ENCODE peak calls at places on chromosomes 7 and 10, in nine cellular contexts. R is breast epithelium; W is heart left ventricle; Z is CD8-positive, alpha-beta memory T cell; P is esophagus squamous epithelium; J is transverse colon; D is ovary; O is IMR-90; B is neuronal stem cell. C is an unnamed sample. For H3K4me1, the result is how much of the 10 kb centered on the place peaks cover.

GRCh38 chr7:3592438-3593134 is 291.5 kb downstream of the SDK1 start:
- DNase-seq in R (no peak), W (no peak), Z (no peak), P (no peak), J (no peak), D (no peak), O (peak), B (no peak), C (no peak)

GRCh38 chr10:18303851-18304800 is 163.9 kb downstream of the CACNB2 start:
- DNase-seq in R (no peak), W (no peak), Z (no peak), P (no peak), J (no peak), D (peak), O (no peak), B (no peak), C (no peak)

GRCh38 chr10:86848747-86849146 is 92.3 kb downstream of the BMPR1A start:
- DNase-seq in R (no peak), W (no peak), Z (no peak), P (no peak), J (no peak), D (no peak), O (no peak), B (no peak), C (no peak)

GRCh38 chr10:13820591-13821377 is 234.0 kb downstream of the PRPF18 start:
- DNase-seq in R (no peak), W (peak), Z (no peak), P (no peak), J (no peak), D (no peak), O (no peak), B (no peak), C (no peak)

GRCh38 chr10:71213761-71214440 is 1.5 kb downstream of the UNC5B start:
- DNase-seq in R (no peak), W (peak), Z (no peak), P (no peak), J (peak), D (no peak), O (peak), B (no peak), C (no peak)

GRCh38 chr7:139641337-139641992 is 118.0 kb downstream of the CLEC2L start:
- DNase-seq in R (no peak), W (no peak), Z (no peak), P (no peak), J (no peak), D (no peak), O (no peak), B (no peak), C (no peak)

GRCh38 chr10:120455004-120455403 is 2.0 kb upstream of the PLPP4 start:
- DNase-seq in R (no peak), W (no peak), Z (no peak), P (no peak), J (no peak), D (no peak), O (no peak), B (no peak), C (no peak)

GRCh38 chr10:100998183-100998990 is 1.2 kb upstream of the LZTS2 start:
- DNase-seq in R (peak), W (peak), Z (peak), P (no peak), J (peak), D (peak), O (peak), B (no peak), C (peak)

GRCh38 chr7:73520673-73521635 is 1.1 kb downstream of the BAZ1B start:
- DNase-seq in R (no peak), W (peak), Z (no peak), P (no peak), J (no peak), D (no peak), O (peak), B (no peak), C (no peak)

GRCh38 chr7:49324707-49325106 is 400.4 kb downstream of the CDC14C start:
- DNase-seq in R (no peak), W (no peak), Z (no peak), P (no peak), J (no peak), D (no peak), O (no peak), B (no peak), C (no peak)

GRCh38 chr7:68564741-68565140 is 1033.5 kb upstream of the AUTS2 start:
- DNase-seq in R (no peak), W (no peak), Z (no peak), P (no peak), J (no peak), D (no peak), O (no peak), B (no peak), C (no peak)

GRCh38 chr10:63210611-63211196 is 77.6 kb downstream of the NRBF2 start:
- DNase-seq in R (no peak), W (no peak), Z (no peak), P (no peak), J (no peak), D (no peak), O (peak), B (no peak), C (no peak)

GRCh38 chr7:2803755-2804154 is 40.4 kb downstream of the GNA12 start:
- DNase-seq in R (no peak), W (no peak), Z (no peak), P (no peak), J (no peak), D (no peak), O (no peak), B (no peak), C (no peak)

GRCh38 chr10:107163904-107164861 is at the start of gene SORCS1:
- DNase-seq in R (no peak), W (no peak), Z (no peak), P (no peak), J (peak), D (no peak), O (no peak), B (peak), C (no peak)

GRCh38 chr10:71084818-71085126 is 127.6 kb upstream of the UNC5B start:
- DNase-seq in R (no peak), W (no peak), Z (no peak), P (no peak), J (no peak), D (no peak), O (no peak), B (no peak), C (no peak)

GRCh38 chr10:115857856-115858255 is 415.1 kb downstream of the GFRA1 start:
- DNase-seq in R (no peak), W (no peak), Z (no peak), P (no peak), J (no peak), D (no peak), O (no peak), B (no peak), C (no peak)

GRCh38 chr10:44282606-44283300 is 102.1 kb downstream of the CXCL12 start:
- DNase-seq in R (no peak), W (no peak), Z (no peak), P (no peak), J (no peak), D (no peak), O (no peak), B (no peak), C (no peak)

GRCh38 chr7:15780271-15780670 is 93.8 kb upstream of the MEOX2 start:
- DNase-seq in R (no peak), W (no peak), Z (no peak), P (no peak), J (no peak), D (no peak), O (peak), B (no peak), C (no peak)

GRCh38 chr10:14742815-14743214 is 31.9 kb downstream of the FAM107B start:
- DNase-seq in R (no peak), W (no peak), Z (no peak), P (no peak), J (no peak), D (no peak), O (no peak), B (no peak), C (no peak)

GRCh38 chr10:132117636-132118190 is 52.0 kb downstream of the JAKMIP3 start:
- DNase-seq in R (no peak), W (no peak), Z (no peak), P (no peak), J (no peak), D (peak), O (no peak), B (no peak), C (no peak)

GRCh38 chr7:134470864-134471263 is 12.0 kb upstream of the AKR1B1 start:
- DNase-seq in R (no peak), W (no peak), Z (no peak), P (no peak), J (no peak), D (no peak), O (peak), B (no peak), C (no peak)

GRCh38 chr7:106864298-106865081 is 592 bp upstream of the PIK3CG start:
- DNase-seq in R (no peak), W (no peak), Z (no peak), P (no peak), J (no peak), D (no peak), O (no peak), B (no peak), C (peak)

GRCh38 chr10:63665765-63666164 is 144.6 kb downstream of the REEP3 start:
- DNase-seq in R (no peak), W (no peak), Z (no peak), P (no peak), J (no peak), D (no peak), O (peak), B (no peak), C (no peak)

GRCh38 chr10:115050375-115050960 is 42.7 kb upstream of the ATRNL1 start:
- DNase-seq in R (no peak), W (no peak), Z (no peak), P (no peak), J (no peak), D (no peak), O (no peak), B (no peak), C (no peak)

GRCh38 chr7:36441344-36442022 is 51.8 kb downstream of the ANLN start:
- DNase-seq in R (no peak), W (no peak), Z (no peak), P (no peak), J (no peak), D (no peak), O (no peak), B (no peak), C (no peak)

GRCh38 chr10:30437039-30437781 is 3.2 kb downstream of the MAP3K8 start:
- DNase-seq in R (no peak), W (no peak), Z (peak), P (no peak), J (no peak), D (no peak), O (peak), B (no peak), C (peak)

GRCh38 chr7:133642907-133643306 is 390.0 kb downstream of the EXOC4 start:
- DNase-seq in R (no peak), W (no peak), Z (no peak), P (no peak), J (no peak), D (no peak), O (no peak), B (no peak), C (no peak)

GRCh38 chr7:107712025-107712424 is 31.9 kb upstream of the CBLL1 start:
- DNase-seq in R (no peak), W (no peak), Z (no peak), P (no peak), J (no peak), D (no peak), O (no peak), B (no peak), C (no peak)

GRCh38 chr10:122112625-122113160 is 123.7 kb downstream of the TACC2 start:
- DNase-seq in R (peak), W (peak), Z (no peak), P (no peak), J (peak), D (peak), O (peak), B (peak), C (no peak)

GRCh38 chr7:51175316-51175991 is 141.2 kb downstream of the COBL start:
- DNase-seq in R (no peak), W (no peak), Z (no peak), P (no peak), J (no peak), D (no peak), O (no peak), B (no peak), C (no peak)

GRCh38 chr10:77105756-77106155 is 531.9 kb downstream of the KCNMA1 start:
- DNase-seq in R (no peak), W (no peak), Z (no peak), P (no peak), J (no peak), D (no peak), O (peak), B (no peak), C (no peak)

GRCh38 chr7:29105191-29105590 is 41.1 kb downstream of the CPVL start:
- DNase-seq in R (peak), W (no peak), Z (no peak), P (no peak), J (no peak), D (no peak), O (no peak), B (no peak), C (no peak)

DNA sequence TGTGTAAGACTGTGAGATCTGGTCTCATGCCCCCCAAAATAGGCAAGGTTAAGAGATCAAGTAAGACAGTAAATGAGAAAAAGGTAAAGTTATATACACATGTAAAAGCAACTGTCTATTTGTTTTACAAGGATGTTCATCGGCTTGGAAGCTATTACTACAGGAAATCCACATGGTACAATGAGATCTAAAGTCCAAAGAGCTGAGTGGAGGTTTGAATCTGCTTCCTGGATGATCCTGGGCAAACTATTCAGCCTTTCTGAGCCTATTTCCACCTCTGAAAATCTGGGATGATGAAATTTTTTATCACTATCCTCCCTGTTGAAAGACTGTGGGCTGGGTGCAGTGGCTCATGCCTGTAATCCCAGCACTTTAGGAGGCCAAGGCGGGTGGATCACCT is 123.0 kb downstream of the IDE start:
- DNase-seq in R (no peak), W (no peak), Z (no peak), P (no peak), J (no peak), D (no peak), O (no peak), B (no peak), C (no peak)
- H3K4me1 ChIP-seq in R (under half), W (under half), Z (under half), P (under half), J (under half), D (under half), O (under half), B (under half), C (under half)

GRCh38 chr7:114922652-114923402 is 933 bp downstream of the MDFIC start:
- DNase-seq in R (peak), W (peak), Z (peak), P (no peak), J (peak), D (peak), O (peak), B (no peak), C (peak)

GRCh38 chr7:114923403-114923713 is 1.5 kb downstream of the MDFIC start:
- DNase-seq in R (no peak), W (no peak), Z (no peak), P (no peak), J (no peak), D (no peak), O (no peak), B (no peak), C (no peak)

GRCh38 chr7:114921636-114922150 is at the start of gene MDFIC:
- DNase-seq in R (peak), W (peak), Z (peak), P (no peak), J (peak), D (peak), O (no peak), B (no peak), C (peak)

GRCh38 chr7:114924066-114924712 is 2.3 kb downstream of the MDFIC start:
- DNase-seq in R (no peak), W (no peak), Z (no peak), P (no peak), J (no peak), D (no peak), O (no peak), B (no peak), C (no peak)

DNA sequence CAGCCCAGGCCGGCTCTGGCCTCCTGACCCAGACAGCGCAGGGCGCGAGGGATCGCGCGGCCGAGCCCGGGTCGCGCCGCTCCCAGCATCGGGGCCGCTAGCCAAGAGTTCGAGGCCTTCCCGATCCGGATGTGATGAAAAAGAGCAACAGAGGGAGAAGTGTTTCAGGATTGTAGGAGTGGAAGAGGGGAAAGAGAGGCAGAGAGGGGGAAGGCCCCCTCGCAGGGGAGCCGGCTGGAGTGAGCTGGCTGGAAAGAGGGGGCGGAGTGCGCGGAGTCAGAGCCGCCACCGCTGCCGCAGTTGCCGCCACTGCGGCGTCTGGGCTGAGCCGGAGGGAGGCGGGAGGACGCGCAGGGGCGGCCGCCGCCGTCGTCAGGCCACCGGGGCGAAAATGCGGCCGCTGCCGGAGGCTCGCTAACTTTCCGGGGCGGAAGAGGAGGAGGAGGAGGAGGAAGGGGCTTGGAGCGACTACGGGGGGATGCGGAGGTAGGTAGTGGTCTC is 307 bp downstream of the MDFIC start:
- DNase-seq in R (no peak), W (peak), Z (peak), P (no peak), J (peak), D (peak), O (peak), B (peak), C (peak)
- H3K27ac ChIP-seq in R (peak), W (peak), Z (peak), P (peak), J (peak), D (peak), O (peak), B (peak), C (peak)

GRCh38 chr10:61899663-61899996 is 1.9 kb upstream of the ARID5B start:
- DNase-seq in R (no peak), W (no peak), Z (no peak), P (no peak), J (no peak), D (no peak), O (no peak), B (no peak), C (peak)
- H3K4me3 ChIP-seq in R (peak), W (peak), Z (peak), P (peak), J (peak), D (peak), O (peak), B (peak), C (peak)

GRCh38 chr7:66929170-66929569 is 8.1 kb downstream of the TMEM248 start:
- DNase-seq in R (no peak), W (no peak), Z (no peak), P (no peak), J (no peak), D (no peak), O (no peak), B (no peak), C (no peak)

GRCh38 chr7:66928388-66928787 is 7.4 kb downstream of the TMEM248 start:
- DNase-seq in R (no peak), W (no peak), Z (no peak), P (no peak), J (no peak), D (no peak), O (no peak), B (no peak), C (no peak)

GRCh38 chr7:66927348-66927948 is 6.4 kb downstream of the TMEM248 start:
- DNase-seq in R (no peak), W (no peak), Z (no peak), P (no peak), J (no peak), D (no peak), O (no peak), B (no peak), C (no peak)

GRCh38 chr7:66929935-66930334 is 8.9 kb downstream of the TMEM248 start:
- DNase-seq in R (no peak), W (no peak), Z (no peak), P (no peak), J (no peak), D (no peak), O (no peak), B (no peak), C (no peak)

DNA sequence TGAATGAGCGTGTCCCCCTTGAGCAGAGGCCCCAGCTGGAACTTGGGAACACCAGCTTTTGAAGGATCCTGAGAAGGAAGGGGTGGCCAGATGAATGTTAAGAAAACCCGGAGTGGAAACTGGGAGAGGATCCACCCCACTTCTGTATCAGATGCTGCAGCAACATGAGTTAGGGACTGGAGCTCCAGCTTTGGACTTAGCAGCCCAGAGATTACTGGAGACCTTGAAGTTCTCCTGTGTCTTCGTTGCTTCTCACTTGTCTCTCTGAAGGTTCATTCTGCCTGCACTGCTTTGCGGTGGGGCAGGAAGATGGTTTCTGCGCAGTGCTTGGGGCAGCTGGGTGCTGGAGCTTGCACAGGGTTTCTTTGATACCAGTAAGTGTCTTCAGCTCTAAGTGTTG is 9.3 kb downstream of the TMEM248 start:
- DNase-seq in R (no peak), W (no peak), Z (no peak), P (no peak), J (no peak), D (no peak), O (peak), B (peak), C (no peak)
- H3K4me1 ChIP-seq in R (under half), W (under half), Z (under half), P (half or more), J (half or more), D (under half), O (under half), B (under half), C (half or more)

GRCh38 chr7:66460921-66461361 is 167.7 kb upstream of the KCTD7 start:
- DNase-seq in R (no peak), W (no peak), Z (no peak), P (no peak), J (no peak), D (no peak), O (no peak), B (no peak), C (no peak)
- H3K27ac ChIP-seq in R (no peak), W (no peak), Z (no peak), P (no peak), J (no peak), D (no peak), O (no peak), B (no peak), C (no peak)

GRCh38 chr10:12264204-12264908 is 68.4 kb downstream of the CDC123 start:
- DNase-seq in R (peak), W (peak), Z (peak), P (peak), J (peak), D (peak), O (peak), B (peak), C (peak)
- H3K4me3 ChIP-seq in R (peak), W (peak), Z (peak), P (peak), J (peak), D (no peak), O (peak), B (peak), C (no peak)

C was measured in CD4-positive, alpha-beta memory T cell.